ENCODE peak calls at places on chromosome 20, in seven cellular contexts. One of them, this sample, is unnamed.

GRCh38 chr20:33279261-33279910 is 3.6 kb upstream of the BPIFB1 start:
- DNase-seq in uterus: no peak
- DNase-seq in spleen: no peak
- DNase-seq in A549: no peak
- DNase-seq in heart left ventricle: no peak
- DNase-seq in IMR-90: no peak
- DNase-seq in lower leg skin: no peak
- DNase-seq in this sample: no peak

GRCh38 chr20:16434087-16434664 is 139.1 kb downstream of the KIF16B start:
- DNase-seq in lower leg skin: no peak
- DNase-seq in heart left ventricle: peak; percentile 69
- DNase-seq in spleen: peak; percentile 77
- DNase-seq in uterus: peak; percentile 58
- DNase-seq in A549: peak; percentile 47
- DNase-seq in IMR-90: peak; percentile 18
- DNase-seq in this sample: no peak

GRCh38 chr20:17888044-17888443 is 80.5 kb downstream of the SNX5 start:
- DNase-seq in lower leg skin: no peak
- DNase-seq in spleen: peak; percentile 47
- DNase-seq in heart left ventricle: no peak
- DNase-seq in uterus: no peak
- DNase-seq in IMR-90: no peak
- DNase-seq in A549: no peak
- DNase-seq in this sample: no peak

GRCh38 chr20:13883425-13883824 is 98.6 kb downstream of the NDUFAF5 start:
- DNase-seq in heart left ventricle: no peak
- DNase-seq in spleen: no peak
- DNase-seq in uterus: no peak
- DNase-seq in IMR-90: no peak
- DNase-seq in lower leg skin: no peak
- DNase-seq in A549: no peak
- DNase-seq in this sample: no peak

GRCh38 chr20:40251284-40251932 is 437.6 kb downstream of the MAFB start:
- DNase-seq in heart left ventricle: no peak
- DNase-seq in spleen: no peak
- DNase-seq in IMR-90: peak; percentile 15
- DNase-seq in lower leg skin: no peak
- DNase-seq in uterus: no peak
- DNase-seq in A549: peak; percentile 4
- DNase-seq in this sample: peak; percentile 34

GRCh38 chr20:57693002-57693582 is 16.7 kb downstream of the PMEPA1 start:
- DNase-seq in A549: no peak
- DNase-seq in IMR-90: no peak
- DNase-seq in spleen: no peak
- DNase-seq in heart left ventricle: no peak
- DNase-seq in lower leg skin: no peak
- DNase-seq in uterus: no peak
- DNase-seq in this sample: peak; percentile 51

GRCh38 chr20:58690851-58691250 is 1.7 kb upstream of the NPEPL1 start:
- DNase-seq in lower leg skin: no peak
- DNase-seq in A549: no peak
- DNase-seq in IMR-90: peak; percentile 22
- DNase-seq in spleen: no peak
- DNase-seq in heart left ventricle: no peak
- DNase-seq in uterus: peak; percentile 54
- DNase-seq in this sample: no peak

GRCh38 chr20:25040438-25040831 is 17.5 kb downstream of the ACSS1 start:
- DNase-seq in spleen: peak; percentile 72
- DNase-seq in heart left ventricle: no peak
- DNase-seq in uterus: peak; percentile 59
- DNase-seq in A549: no peak
- DNase-seq in IMR-90: peak; percentile 78
- DNase-seq in lower leg skin: peak; percentile 70
- DNase-seq in this sample: no peak

GRCh38 chr20:57747889-57748456 is 38.2 kb upstream of the PMEPA1 start:
- DNase-seq in heart left ventricle: no peak
- DNase-seq in IMR-90: no peak
- DNase-seq in A549: no peak
- DNase-seq in spleen: peak; percentile 69
- DNase-seq in lower leg skin: no peak
- DNase-seq in uterus: peak; percentile 19
- DNase-seq in this sample: peak; percentile 61

GRCh38 chr20:2873747-2874041 is 413 bp downstream of the PTPRA start:
- DNase-seq in IMR-90: peak; percentile 28
- DNase-seq in lower leg skin: peak; percentile 31
- DNase-seq in uterus: peak; percentile 46
- DNase-seq in A549: peak; percentile 35
- DNase-seq in spleen: peak; percentile 94
- DNase-seq in heart left ventricle: peak; percentile 82
- DNase-seq in this sample: peak; percentile 62

GRCh38 chr20:38460040-38460623 is 12.5 kb upstream of the RALGAPB start:
- DNase-seq in uterus: no peak
- DNase-seq in A549: peak; percentile 66
- DNase-seq in IMR-90: peak; percentile 81
- DNase-seq in spleen: no peak
- DNase-seq in lower leg skin: no peak
- DNase-seq in heart left ventricle: no peak
- DNase-seq in this sample: no peak

GRCh38 chr20:33789109-33789857 is 21.9 kb upstream of the CHMP4B start:
- DNase-seq in heart left ventricle: no peak
- DNase-seq in lower leg skin: peak; percentile 23
- DNase-seq in IMR-90: peak; percentile 96
- DNase-seq in spleen: no peak
- DNase-seq in uterus: peak; percentile 37
- DNase-seq in A549: peak; percentile 95
- DNase-seq in this sample: peak; percentile 89

GRCh38 chr20:6173481-6173880 is 50.7 kb upstream of the FERMT1 start:
- DNase-seq in spleen: no peak
- DNase-seq in uterus: no peak
- DNase-seq in heart left ventricle: no peak
- DNase-seq in A549: no peak
- DNase-seq in IMR-90: no peak
- DNase-seq in lower leg skin: no peak
- DNase-seq in this sample: no peak

GRCh38 chr20:4108495-4109306 is 93.3 kb upstream of the RNF24 start:
- DNase-seq in A549: peak; percentile 91
- DNase-seq in uterus: peak; percentile 60
- DNase-seq in heart left ventricle: no peak
- DNase-seq in spleen: no peak
- DNase-seq in lower leg skin: peak; percentile 56
- DNase-seq in IMR-90: peak; percentile 88
- DNase-seq in this sample: no peak

GRCh38 chr20:25310268-25310920 is 62.5 kb downstream of the PYGB start:
- DNase-seq in spleen: peak; percentile 75
- DNase-seq in lower leg skin: peak; percentile 74
- DNase-seq in IMR-90: peak; percentile 96
- DNase-seq in A549: peak; percentile 97
- DNase-seq in heart left ventricle: peak; percentile 65
- DNase-seq in uterus: peak; percentile 54
- DNase-seq in this sample: peak; percentile 64

GRCh38 chr20:50558483-50558925 is 48.3 kb downstream of the PTPN1 start:
- DNase-seq in spleen: no peak
- DNase-seq in heart left ventricle: no peak
- DNase-seq in A549: peak; percentile 76
- DNase-seq in lower leg skin: no peak
- DNase-seq in IMR-90: peak; percentile 87
- DNase-seq in uterus: no peak
- DNase-seq in this sample: no peak

GRCh38 chr20:16243470-16243869 is 329.8 kb downstream of the KIF16B start:
- DNase-seq in lower leg skin: no peak
- DNase-seq in heart left ventricle: no peak
- DNase-seq in IMR-90: no peak
- DNase-seq in A549: no peak
- DNase-seq in uterus: no peak
- DNase-seq in spleen: no peak
- DNase-seq in this sample: no peak

GRCh38 chr20:50844430-50845100 is 49.7 kb downstream of the BCAS4 start:
- DNase-seq in heart left ventricle: no peak
- DNase-seq in lower leg skin: peak; percentile 53
- DNase-seq in spleen: no peak
- DNase-seq in A549: peak; percentile 18
- DNase-seq in uterus: no peak
- DNase-seq in IMR-90: peak; percentile 87
- DNase-seq in this sample: no peak

GRCh38 chr20:289693-290080 is 863 bp downstream of the C20orf96 start:
- DNase-seq in IMR-90: no peak
- DNase-seq in uterus: no peak
- DNase-seq in spleen: no peak
- DNase-seq in lower leg skin: no peak
- DNase-seq in heart left ventricle: no peak
- DNase-seq in A549: no peak
- DNase-seq in this sample: no peak

GRCh38 chr20:37407117-37407566 is 61.2 kb downstream of the SRC start:
- DNase-seq in lower leg skin: no peak
- DNase-seq in IMR-90: no peak
- DNase-seq in uterus: no peak
- DNase-seq in heart left ventricle: no peak
- DNase-seq in spleen: no peak
- DNase-seq in A549: no peak
- DNase-seq in this sample: no peak
- H3K4me3 ChIP-seq in lower leg skin: no peak overlapping the region
- H3K4me3 ChIP-seq in IMR-90: no peak overlapping the region
- H3K4me3 ChIP-seq in uterus: no peak overlapping the region
- H3K4me3 ChIP-seq in heart left ventricle: no peak overlapping the region
- H3K4me3 ChIP-seq in spleen: no peak overlapping the region
- H3K4me3 ChIP-seq in A549: peak overlapping the region; percentile 22
- H3K4me3 ChIP-seq in this sample: no peak overlapping the region

DNA sequence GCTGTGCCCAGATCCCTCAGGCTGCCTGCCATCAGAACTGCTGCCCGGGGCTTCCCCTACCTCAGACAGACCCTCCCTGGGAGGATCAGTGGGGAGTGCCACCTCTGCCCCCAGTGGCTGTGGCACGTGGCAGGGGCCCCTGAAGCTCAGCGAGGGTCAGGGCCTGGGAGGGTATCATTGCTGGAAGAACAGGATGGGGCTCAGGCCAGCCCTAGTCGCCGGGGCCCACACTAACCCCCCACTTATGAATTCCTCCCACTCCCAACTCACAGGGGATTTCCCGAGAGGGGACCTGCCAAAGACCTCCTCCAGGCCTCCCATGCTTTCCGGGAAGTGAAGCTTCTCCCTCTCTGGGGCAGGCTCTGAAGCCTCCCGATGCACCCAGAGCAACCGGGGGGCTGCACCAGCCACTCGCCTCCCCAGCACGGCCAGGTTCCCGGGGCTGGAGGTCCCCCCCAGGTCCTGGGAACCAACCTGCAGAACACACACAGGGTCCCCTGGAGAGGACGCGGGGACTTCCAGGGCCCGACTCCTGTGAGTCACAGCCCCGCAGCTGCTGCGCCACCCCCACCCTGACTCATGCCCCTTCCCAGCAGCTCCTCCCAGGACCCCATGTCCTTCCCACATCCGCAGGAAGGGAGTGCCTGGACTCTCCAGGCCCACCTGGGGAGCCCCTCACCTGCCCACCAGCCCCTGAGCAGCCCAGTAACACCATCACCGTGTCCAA is 2.5 kb downstream of the TNFRSF6B start:
- DNase-seq in spleen: peak; percentile 76
- DNase-seq in lower leg skin: no peak
- DNase-seq in uterus: peak; percentile 65
- DNase-seq in heart left ventricle: peak; percentile 76
- DNase-seq in IMR-90: peak; percentile 94
- DNase-seq in A549: peak; percentile 83
- DNase-seq in this sample: peak; percentile 19
- TF ChIP-seq POLR2A in spleen: no peak
- TF ChIP-seq POLR2A in lower leg skin: no peak
- TF ChIP-seq POLR2A in uterus: no peak
- TF ChIP-seq POLR2A in heart left ventricle: no peak
- TF ChIP-seq POLR2A in IMR-90: no peak
- TF ChIP-seq POLR2A in A549: no peak
- TF ChIP-seq POLR2A in this sample: no peak

GRCh38 chr20:43096471-43096870 is 93.2 kb downstream of the PTPRT start:
- DNase-seq in lower leg skin: no peak
- DNase-seq in IMR-90: no peak
- DNase-seq in heart left ventricle: no peak
- DNase-seq in A549: no peak
- DNase-seq in uterus: no peak
- DNase-seq in spleen: no peak
- DNase-seq in this sample: no peak

DNA sequence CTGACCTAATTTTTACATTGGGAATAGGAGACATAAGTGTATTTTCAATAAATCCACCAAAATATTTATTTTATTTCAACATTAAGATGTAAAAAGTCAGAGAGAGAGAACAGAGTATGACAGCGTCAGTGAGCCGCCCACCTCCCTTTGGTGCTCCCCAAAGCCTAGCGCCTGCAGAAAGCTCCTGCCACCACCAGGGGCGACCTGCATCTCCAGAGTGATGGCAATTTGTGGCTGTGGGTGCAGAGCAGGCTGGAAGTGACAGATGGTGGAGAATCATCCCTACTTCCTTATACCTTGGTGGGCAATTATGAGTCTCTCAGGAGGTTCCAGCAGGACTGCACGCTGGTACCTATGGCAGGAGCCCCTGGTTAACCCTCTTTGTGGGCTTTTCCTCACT is 87.3 kb downstream of the PTPRT start:
- DNase-seq in A549: no peak
- DNase-seq in lower leg skin: no peak
- DNase-seq in spleen: no peak
- DNase-seq in IMR-90: no peak
- DNase-seq in heart left ventricle: no peak
- DNase-seq in uterus: no peak
- DNase-seq in this sample: no peak
- TF ChIP-seq CTCF in A549: no peak
- TF ChIP-seq CTCF in lower leg skin: no peak
- TF ChIP-seq CTCF in spleen: no peak
- TF ChIP-seq CTCF in IMR-90: no peak
- TF ChIP-seq CTCF in heart left ventricle: no peak
- TF ChIP-seq CTCF in uterus: no peak
- TF ChIP-seq CTCF in this sample: no peak

GRCh38 chr20:46562373-46563169 is 12.1 kb upstream of the OCSTAMP start:
- DNase-seq in uterus: peak; percentile 61
- DNase-seq in IMR-90: peak; percentile 64
- DNase-seq in spleen: no peak
- DNase-seq in heart left ventricle: no peak
- DNase-seq in lower leg skin: peak; percentile 69
- DNase-seq in A549: peak; percentile 82
- DNase-seq in this sample: peak; percentile 50
- H3K4me3 ChIP-seq in uterus: peak overlapping the region; percentile 1
- H3K4me3 ChIP-seq in IMR-90: peak overlapping the region; percentile 29
- H3K4me3 ChIP-seq in spleen: no peak overlapping the region
- H3K4me3 ChIP-seq in heart left ventricle: no peak overlapping the region
- H3K4me3 ChIP-seq in lower leg skin: no peak overlapping the region
- H3K4me3 ChIP-seq in A549: peak overlapping the region; percentile 7
- H3K4me3 ChIP-seq in this sample: no peak overlapping the region

GRCh38 chr20:49267327-49267726 is 10.5 kb downstream of the ZNFX1 start:
- DNase-seq in A549: no peak
- DNase-seq in spleen: no peak
- DNase-seq in IMR-90: no peak
- DNase-seq in uterus: no peak
- DNase-seq in heart left ventricle: no peak
- DNase-seq in lower leg skin: no peak
- DNase-seq in this sample: no peak
- TF ChIP-seq POLR2A in A549: no peak
- TF ChIP-seq POLR2A in spleen: no peak
- TF ChIP-seq POLR2A in IMR-90: no peak
- TF ChIP-seq POLR2A in uterus: no peak
- TF ChIP-seq POLR2A in heart left ventricle: no peak
- TF ChIP-seq POLR2A in lower leg skin: no peak
- TF ChIP-seq POLR2A in this sample: no peak